ENCODE peak calls at places on chromosome 1, in eight cellular contexts. One of them, this sample, is unnamed.

GRCh38 chr1:27380223-27380622 is 2.9 kb downstream of the CD164L2 start:
- DNase-seq in ELR: no peak
- DNase-seq in T-helper 1 cell: no peak
- DNase-seq in activated T-helper 2 cell treated with anti-CD3 and anti-CD28 coated beads, Interferon-gamma antibody, Interleukin-2, Interleukin-4, amounts not matched to agents 10 μg/mL and 5 μg/mL and 100 μg/mL, durations not matched to agents 14 hours and 24 hours and 36 hours: no peak
- DNase-seq in A673: no peak
- DNase-seq in neural crest cell: no peak
- DNase-seq in CD8-positive, alpha-beta T cell: no peak
- DNase-seq in NCI-H446: no peak
- DNase-seq in this sample: no peak

GRCh38 chr1:31372961-31373896 is at the start of gene FABP3:
- DNase-seq in ELR: peak; percentile 66
- DNase-seq in T-helper 1 cell: no peak
- DNase-seq in activated T-helper 2 cell treated with anti-CD3 and anti-CD28 coated beads, Interferon-gamma antibody, Interleukin-2, Interleukin-4, amounts not matched to agents 10 μg/mL and 5 μg/mL and 100 μg/mL, durations not matched to agents 14 hours and 24 hours and 36 hours: no peak
- DNase-seq in A673: peak; percentile 52
- DNase-seq in neural crest cell: peak; percentile 74
- DNase-seq in CD8-positive, alpha-beta T cell: no peak
- DNase-seq in NCI-H446: no peak
- DNase-seq in this sample: no peak

GRCh38 chr1:23957096-23957495 is 2.5 kb upstream of the PNRC2 start:
- DNase-seq in ELR: no peak
- DNase-seq in T-helper 1 cell: no peak
- DNase-seq in activated T-helper 2 cell treated with anti-CD3 and anti-CD28 coated beads, Interferon-gamma antibody, Interleukin-2, Interleukin-4, amounts not matched to agents 10 μg/mL and 5 μg/mL and 100 μg/mL, durations not matched to agents 14 hours and 24 hours and 36 hours: no peak
- DNase-seq in A673: no peak
- DNase-seq in neural crest cell: no peak
- DNase-seq in CD8-positive, alpha-beta T cell: no peak
- DNase-seq in NCI-H446: peak; percentile 41
- DNase-seq in this sample: no peak

GRCh38 chr1:10866314-10867091 is 70.1 kb upstream of the CASZ1 start:
- DNase-seq in ELR: peak; percentile 42
- DNase-seq in T-helper 1 cell: no peak
- DNase-seq in activated T-helper 2 cell treated with anti-CD3 and anti-CD28 coated beads, Interferon-gamma antibody, Interleukin-2, Interleukin-4, amounts not matched to agents 10 μg/mL and 5 μg/mL and 100 μg/mL, durations not matched to agents 14 hours and 24 hours and 36 hours: no peak
- DNase-seq in A673: peak; percentile 33
- DNase-seq in neural crest cell: peak; percentile 26
- DNase-seq in CD8-positive, alpha-beta T cell: peak; percentile 4
- DNase-seq in NCI-H446: no peak
- DNase-seq in this sample: no peak

GRCh38 chr1:49728377-49728776 is 295.4 kb downstream of the AGBL4 start:
- DNase-seq in ELR: no peak
- DNase-seq in T-helper 1 cell: no peak
- DNase-seq in activated T-helper 2 cell treated with anti-CD3 and anti-CD28 coated beads, Interferon-gamma antibody, Interleukin-2, Interleukin-4, amounts not matched to agents 10 μg/mL and 5 μg/mL and 100 μg/mL, durations not matched to agents 14 hours and 24 hours and 36 hours: no peak
- DNase-seq in A673: peak; percentile 5
- DNase-seq in neural crest cell: no peak
- DNase-seq in CD8-positive, alpha-beta T cell: no peak
- DNase-seq in NCI-H446: no peak
- DNase-seq in this sample: peak; percentile 16

GRCh38 chr1:179079113-179079761 is 2.6 kb upstream of the TOR3A start:
- DNase-seq in ELR: peak; percentile 86
- DNase-seq in T-helper 1 cell: peak; percentile 30
- DNase-seq in activated T-helper 2 cell treated with anti-CD3 and anti-CD28 coated beads, Interferon-gamma antibody, Interleukin-2, Interleukin-4, amounts not matched to agents 10 μg/mL and 5 μg/mL and 100 μg/mL, durations not matched to agents 14 hours and 24 hours and 36 hours: peak; percentile 31
- DNase-seq in A673: peak; percentile 86
- DNase-seq in neural crest cell: peak; percentile 45
- DNase-seq in CD8-positive, alpha-beta T cell: peak; percentile 15
- DNase-seq in NCI-H446: peak; percentile 29
- DNase-seq in this sample: peak; percentile 58

GRCh38 chr1:21564521-21565095 is 55.4 kb downstream of the ALPL start:
- DNase-seq in ELR: no peak
- DNase-seq in T-helper 1 cell: no peak
- DNase-seq in activated T-helper 2 cell treated with anti-CD3 and anti-CD28 coated beads, Interferon-gamma antibody, Interleukin-2, Interleukin-4, amounts not matched to agents 10 μg/mL and 5 μg/mL and 100 μg/mL, durations not matched to agents 14 hours and 24 hours and 36 hours: no peak
- DNase-seq in A673: no peak
- DNase-seq in neural crest cell: no peak
- DNase-seq in CD8-positive, alpha-beta T cell: no peak
- DNase-seq in NCI-H446: no peak
- DNase-seq in this sample: no peak

GRCh38 chr1:228555074-228555989 is 68.2 kb downstream of the RNF187 start:
- DNase-seq in ELR: peak; percentile 22
- DNase-seq in T-helper 1 cell: no peak
- DNase-seq in activated T-helper 2 cell treated with anti-CD3 and anti-CD28 coated beads, Interferon-gamma antibody, Interleukin-2, Interleukin-4, amounts not matched to agents 10 μg/mL and 5 μg/mL and 100 μg/mL, durations not matched to agents 14 hours and 24 hours and 36 hours: no peak
- DNase-seq in A673: peak; percentile 10
- DNase-seq in neural crest cell: no peak
- DNase-seq in CD8-positive, alpha-beta T cell: peak; percentile 4
- DNase-seq in NCI-H446: no peak
- DNase-seq in this sample: no peak

GRCh38 chr1:77407738-77408375 is 126.0 kb downstream of the AK5 start:
- DNase-seq in ELR: no peak
- DNase-seq in T-helper 1 cell: no peak
- DNase-seq in activated T-helper 2 cell treated with anti-CD3 and anti-CD28 coated beads, Interferon-gamma antibody, Interleukin-2, Interleukin-4, amounts not matched to agents 10 μg/mL and 5 μg/mL and 100 μg/mL, durations not matched to agents 14 hours and 24 hours and 36 hours: no peak
- DNase-seq in A673: peak; percentile 34
- DNase-seq in neural crest cell: no peak
- DNase-seq in CD8-positive, alpha-beta T cell: no peak
- DNase-seq in NCI-H446: no peak
- DNase-seq in this sample: no peak

GRCh38 chr1:176989023-176989422 is 175.5 kb downstream of the ASTN1 start:
- DNase-seq in ELR: no peak
- DNase-seq in T-helper 1 cell: no peak
- DNase-seq in activated T-helper 2 cell treated with anti-CD3 and anti-CD28 coated beads, Interferon-gamma antibody, Interleukin-2, Interleukin-4, amounts not matched to agents 10 μg/mL and 5 μg/mL and 100 μg/mL, durations not matched to agents 14 hours and 24 hours and 36 hours: no peak
- DNase-seq in A673: no peak
- DNase-seq in neural crest cell: no peak
- DNase-seq in CD8-positive, alpha-beta T cell: no peak
- DNase-seq in NCI-H446: no peak
- DNase-seq in this sample: no peak

GRCh38 chr1:244436336-244437102 is 15.2 kb downstream of the ADSS2 start:
- DNase-seq in ELR: peak; percentile 57
- DNase-seq in T-helper 1 cell: no peak
- DNase-seq in activated T-helper 2 cell treated with anti-CD3 and anti-CD28 coated beads, Interferon-gamma antibody, Interleukin-2, Interleukin-4, amounts not matched to agents 10 μg/mL and 5 μg/mL and 100 μg/mL, durations not matched to agents 14 hours and 24 hours and 36 hours: no peak
- DNase-seq in A673: no peak
- DNase-seq in neural crest cell: no peak
- DNase-seq in CD8-positive, alpha-beta T cell: no peak
- DNase-seq in NCI-H446: no peak
- DNase-seq in this sample: no peak

GRCh38 chr1:180353930-180354329 is 123.9 kb downstream of the LHX4 start:
- DNase-seq in ELR: no peak
- DNase-seq in T-helper 1 cell: no peak
- DNase-seq in activated T-helper 2 cell treated with anti-CD3 and anti-CD28 coated beads, Interferon-gamma antibody, Interleukin-2, Interleukin-4, amounts not matched to agents 10 μg/mL and 5 μg/mL and 100 μg/mL, durations not matched to agents 14 hours and 24 hours and 36 hours: no peak
- DNase-seq in A673: peak; percentile 73
- DNase-seq in neural crest cell: peak; percentile 2
- DNase-seq in CD8-positive, alpha-beta T cell: no peak
- DNase-seq in NCI-H446: peak; percentile 22
- DNase-seq in this sample: peak; percentile 28

GRCh38 chr1:39951951-39952350 is 3.0 kb upstream of the MFSD2A start:
- DNase-seq in ELR: no peak
- DNase-seq in T-helper 1 cell: no peak
- DNase-seq in activated T-helper 2 cell treated with anti-CD3 and anti-CD28 coated beads, Interferon-gamma antibody, Interleukin-2, Interleukin-4, amounts not matched to agents 10 μg/mL and 5 μg/mL and 100 μg/mL, durations not matched to agents 14 hours and 24 hours and 36 hours: no peak
- DNase-seq in A673: no peak
- DNase-seq in neural crest cell: no peak
- DNase-seq in CD8-positive, alpha-beta T cell: no peak
- DNase-seq in NCI-H446: no peak
- DNase-seq in this sample: no peak

GRCh38 chr1:240091614-240092300 is at the start of gene FMN2:
- DNase-seq in ELR: peak; percentile 87
- DNase-seq in T-helper 1 cell: no peak
- DNase-seq in activated T-helper 2 cell treated with anti-CD3 and anti-CD28 coated beads, Interferon-gamma antibody, Interleukin-2, Interleukin-4, amounts not matched to agents 10 μg/mL and 5 μg/mL and 100 μg/mL, durations not matched to agents 14 hours and 24 hours and 36 hours: no peak
- DNase-seq in A673: peak; percentile 11
- DNase-seq in neural crest cell: peak; percentile 61
- DNase-seq in CD8-positive, alpha-beta T cell: no peak
- DNase-seq in NCI-H446: no peak
- DNase-seq in this sample: no peak

GRCh38 chr1:99964806-99965205 is 5.0 kb upstream of the SLC35A3 start:
- DNase-seq in ELR: no peak
- DNase-seq in T-helper 1 cell: no peak
- DNase-seq in activated T-helper 2 cell treated with anti-CD3 and anti-CD28 coated beads, Interferon-gamma antibody, Interleukin-2, Interleukin-4, amounts not matched to agents 10 μg/mL and 5 μg/mL and 100 μg/mL, durations not matched to agents 14 hours and 24 hours and 36 hours: no peak
- DNase-seq in A673: no peak
- DNase-seq in neural crest cell: no peak
- DNase-seq in CD8-positive, alpha-beta T cell: no peak
- DNase-seq in NCI-H446: no peak
- DNase-seq in this sample: no peak

GRCh38 chr1:235411489-235412486 is 44.6 kb downstream of the TBCE start:
- DNase-seq in ELR: peak; percentile 42
- DNase-seq in T-helper 1 cell: no peak
- DNase-seq in activated T-helper 2 cell treated with anti-CD3 and anti-CD28 coated beads, Interferon-gamma antibody, Interleukin-2, Interleukin-4, amounts not matched to agents 10 μg/mL and 5 μg/mL and 100 μg/mL, durations not matched to agents 14 hours and 24 hours and 36 hours: no peak
- DNase-seq in A673: no peak
- DNase-seq in neural crest cell: no peak
- DNase-seq in CD8-positive, alpha-beta T cell: no peak
- DNase-seq in NCI-H446: no peak
- DNase-seq in this sample: no peak

GRCh38 chr1:92907949-92908684 is 53.1 kb downstream of the DIPK1A start:
- DNase-seq in ELR: peak; percentile 65
- DNase-seq in T-helper 1 cell: no peak
- DNase-seq in activated T-helper 2 cell treated with anti-CD3 and anti-CD28 coated beads, Interferon-gamma antibody, Interleukin-2, Interleukin-4, amounts not matched to agents 10 μg/mL and 5 μg/mL and 100 μg/mL, durations not matched to agents 14 hours and 24 hours and 36 hours: no peak
- DNase-seq in A673: no peak
- DNase-seq in neural crest cell: no peak
- DNase-seq in CD8-positive, alpha-beta T cell: no peak
- DNase-seq in NCI-H446: no peak
- DNase-seq in this sample: no peak

GRCh38 chr1:235213752-235214151 is 52.7 kb upstream of the RBM34 start:
- DNase-seq in ELR: no peak
- DNase-seq in T-helper 1 cell: no peak
- DNase-seq in activated T-helper 2 cell treated with anti-CD3 and anti-CD28 coated beads, Interferon-gamma antibody, Interleukin-2, Interleukin-4, amounts not matched to agents 10 μg/mL and 5 μg/mL and 100 μg/mL, durations not matched to agents 14 hours and 24 hours and 36 hours: no peak
- DNase-seq in A673: no peak
- DNase-seq in neural crest cell: no peak
- DNase-seq in CD8-positive, alpha-beta T cell: no peak
- DNase-seq in NCI-H446: no peak
- DNase-seq in this sample: no peak

GRCh38 chr1:154198756-154199562 is 7.1 kb upstream of the TPM3 start:
- DNase-seq in ELR: peak; percentile 76
- DNase-seq in T-helper 1 cell: peak; percentile 32
- DNase-seq in activated T-helper 2 cell treated with anti-CD3 and anti-CD28 coated beads, Interferon-gamma antibody, Interleukin-2, Interleukin-4, amounts not matched to agents 10 μg/mL and 5 μg/mL and 100 μg/mL, durations not matched to agents 14 hours and 24 hours and 36 hours: no peak
- DNase-seq in A673: peak; percentile 82
- DNase-seq in neural crest cell: peak; percentile 47
- DNase-seq in CD8-positive, alpha-beta T cell: no peak
- DNase-seq in NCI-H446: peak; percentile 13
- DNase-seq in this sample: no peak

GRCh38 chr1:24903955-24904730 is 25.9 kb downstream of the RUNX3 start:
- DNase-seq in ELR: no peak
- DNase-seq in T-helper 1 cell: no peak
- DNase-seq in activated T-helper 2 cell treated with anti-CD3 and anti-CD28 coated beads, Interferon-gamma antibody, Interleukin-2, Interleukin-4, amounts not matched to agents 10 μg/mL and 5 μg/mL and 100 μg/mL, durations not matched to agents 14 hours and 24 hours and 36 hours: no peak
- DNase-seq in A673: no peak
- DNase-seq in neural crest cell: no peak
- DNase-seq in CD8-positive, alpha-beta T cell: no peak
- DNase-seq in NCI-H446: no peak
- DNase-seq in this sample: no peak

GRCh38 chr1:177517556-177517955 is 346.8 kb downstream of the BRINP2 start:
- DNase-seq in ELR: peak; percentile 24
- DNase-seq in T-helper 1 cell: no peak
- DNase-seq in activated T-helper 2 cell treated with anti-CD3 and anti-CD28 coated beads, Interferon-gamma antibody, Interleukin-2, Interleukin-4, amounts not matched to agents 10 μg/mL and 5 μg/mL and 100 μg/mL, durations not matched to agents 14 hours and 24 hours and 36 hours: no peak
- DNase-seq in A673: peak; percentile 46
- DNase-seq in neural crest cell: no peak
- DNase-seq in CD8-positive, alpha-beta T cell: no peak
- DNase-seq in NCI-H446: no peak
- DNase-seq in this sample: no peak

GRCh38 chr1:55140546-55140983 is 74.6 kb downstream of the USP24 start:
- DNase-seq in ELR: peak; percentile 92
- DNase-seq in T-helper 1 cell: peak; percentile 62
- DNase-seq in activated T-helper 2 cell treated with anti-CD3 and anti-CD28 coated beads, Interferon-gamma antibody, Interleukin-2, Interleukin-4, amounts not matched to agents 10 μg/mL and 5 μg/mL and 100 μg/mL, durations not matched to agents 14 hours and 24 hours and 36 hours: peak; percentile 50
- DNase-seq in A673: peak; percentile 89
- DNase-seq in neural crest cell: peak; percentile 62
- DNase-seq in CD8-positive, alpha-beta T cell: peak; percentile 51
- DNase-seq in NCI-H446: peak; percentile 42
- DNase-seq in this sample: peak; percentile 84

GRCh38 chr1:11478571-11479374 is at the start of gene DISP3:
- DNase-seq in ELR: peak; percentile 70
- DNase-seq in T-helper 1 cell: peak; percentile 43
- DNase-seq in activated T-helper 2 cell treated with anti-CD3 and anti-CD28 coated beads, Interferon-gamma antibody, Interleukin-2, Interleukin-4, amounts not matched to agents 10 μg/mL and 5 μg/mL and 100 μg/mL, durations not matched to agents 14 hours and 24 hours and 36 hours: peak; percentile 58
- DNase-seq in A673: peak; percentile 92
- DNase-seq in neural crest cell: peak; percentile 89
- DNase-seq in CD8-positive, alpha-beta T cell: peak; percentile 52
- DNase-seq in NCI-H446: peak; percentile 87
- DNase-seq in this sample: peak; percentile 30

GRCh38 chr1:18486195-18486594 is 5.5 kb downstream of the KLHDC7A start:
- DNase-seq in ELR: peak; percentile 1
- DNase-seq in T-helper 1 cell: no peak
- DNase-seq in activated T-helper 2 cell treated with anti-CD3 and anti-CD28 coated beads, Interferon-gamma antibody, Interleukin-2, Interleukin-4, amounts not matched to agents 10 μg/mL and 5 μg/mL and 100 μg/mL, durations not matched to agents 14 hours and 24 hours and 36 hours: no peak
- DNase-seq in A673: peak; percentile 21
- DNase-seq in neural crest cell: peak; percentile 13
- DNase-seq in CD8-positive, alpha-beta T cell: no peak
- DNase-seq in NCI-H446: no peak
- DNase-seq in this sample: no peak

GRCh38 chr1:93740601-93741031 is 59.0 kb upstream of the BCAR3 start:
- DNase-seq in ELR: no peak
- DNase-seq in T-helper 1 cell: no peak
- DNase-seq in activated T-helper 2 cell treated with anti-CD3 and anti-CD28 coated beads, Interferon-gamma antibody, Interleukin-2, Interleukin-4, amounts not matched to agents 10 μg/mL and 5 μg/mL and 100 μg/mL, durations not matched to agents 14 hours and 24 hours and 36 hours: no peak
- DNase-seq in A673: no peak
- DNase-seq in neural crest cell: no peak
- DNase-seq in CD8-positive, alpha-beta T cell: no peak
- DNase-seq in NCI-H446: no peak
- DNase-seq in this sample: no peak

GRCh38 chr1:211285196-211285595 is 26.0 kb downstream of the RCOR3 start:
- DNase-seq in ELR: peak; percentile 36
- DNase-seq in T-helper 1 cell: no peak
- DNase-seq in activated T-helper 2 cell treated with anti-CD3 and anti-CD28 coated beads, Interferon-gamma antibody, Interleukin-2, Interleukin-4, amounts not matched to agents 10 μg/mL and 5 μg/mL and 100 μg/mL, durations not matched to agents 14 hours and 24 hours and 36 hours: no peak
- DNase-seq in A673: no peak
- DNase-seq in neural crest cell: no peak
- DNase-seq in CD8-positive, alpha-beta T cell: no peak
- DNase-seq in NCI-H446: no peak
- DNase-seq in this sample: no peak

GRCh38 chr1:150243003-150243402 is 7.1 kb upstream of the ANP32E start:
- DNase-seq in ELR: no peak
- DNase-seq in T-helper 1 cell: no peak
- DNase-seq in activated T-helper 2 cell treated with anti-CD3 and anti-CD28 coated beads, Interferon-gamma antibody, Interleukin-2, Interleukin-4, amounts not matched to agents 10 μg/mL and 5 μg/mL and 100 μg/mL, durations not matched to agents 14 hours and 24 hours and 36 hours: no peak
- DNase-seq in A673: no peak
- DNase-seq in neural crest cell: no peak
- DNase-seq in CD8-positive, alpha-beta T cell: no peak
- DNase-seq in NCI-H446: no peak
- DNase-seq in this sample: no peak

GRCh38 chr1:92909321-92909720 is 51.9 kb downstream of the DIPK1A start:
- DNase-seq in ELR: peak; percentile 98
- DNase-seq in T-helper 1 cell: no peak
- DNase-seq in activated T-helper 2 cell treated with anti-CD3 and anti-CD28 coated beads, Interferon-gamma antibody, Interleukin-2, Interleukin-4, amounts not matched to agents 10 μg/mL and 5 μg/mL and 100 μg/mL, durations not matched to agents 14 hours and 24 hours and 36 hours: no peak
- DNase-seq in A673: no peak
- DNase-seq in neural crest cell: no peak
- DNase-seq in CD8-positive, alpha-beta T cell: no peak
- DNase-seq in NCI-H446: no peak
- DNase-seq in this sample: no peak

GRCh38 chr1:205147191-205147590 is 25.4 kb upstream of the RBBP5 start:
- DNase-seq in ELR: peak; percentile 80
- DNase-seq in T-helper 1 cell: no peak
- DNase-seq in activated T-helper 2 cell treated with anti-CD3 and anti-CD28 coated beads, Interferon-gamma antibody, Interleukin-2, Interleukin-4, amounts not matched to agents 10 μg/mL and 5 μg/mL and 100 μg/mL, durations not matched to agents 14 hours and 24 hours and 36 hours: no peak
- DNase-seq in A673: no peak
- DNase-seq in neural crest cell: no peak
- DNase-seq in CD8-positive, alpha-beta T cell: no peak
- DNase-seq in NCI-H446: no peak
- DNase-seq in this sample: no peak

GRCh38 chr1:190738321-190738720 is 260.7 kb upstream of the BRINP3 start:
- DNase-seq in ELR: peak; percentile 70
- DNase-seq in T-helper 1 cell: no peak
- DNase-seq in activated T-helper 2 cell treated with anti-CD3 and anti-CD28 coated beads, Interferon-gamma antibody, Interleukin-2, Interleukin-4, amounts not matched to agents 10 μg/mL and 5 μg/mL and 100 μg/mL, durations not matched to agents 14 hours and 24 hours and 36 hours: no peak
- DNase-seq in A673: no peak
- DNase-seq in neural crest cell: no peak
- DNase-seq in CD8-positive, alpha-beta T cell: no peak
- DNase-seq in NCI-H446: no peak
- DNase-seq in this sample: no peak

GRCh38 chr1:228216371-228217320 is 8.8 kb downstream of the OBSCN start:
- DNase-seq in ELR: no peak
- DNase-seq in T-helper 1 cell: no peak
- DNase-seq in activated T-helper 2 cell treated with anti-CD3 and anti-CD28 coated beads, Interferon-gamma antibody, Interleukin-2, Interleukin-4, amounts not matched to agents 10 μg/mL and 5 μg/mL and 100 μg/mL, durations not matched to agents 14 hours and 24 hours and 36 hours: no peak
- DNase-seq in A673: no peak
- DNase-seq in neural crest cell: no peak
- DNase-seq in CD8-positive, alpha-beta T cell: no peak
- DNase-seq in NCI-H446: no peak
- DNase-seq in this sample: no peak

This sample was measured in SK-N-MC.